ENCODE peak calls at places on chromosome 18, in six cellular contexts. S is IMR-90, M is H9, K is neuronal stem cell, R is H1, N is mesenchymal stem cell. J is an unnamed sample.

GRCh38 chr18:61569176-61569892 is 236.1 kb downstream of the CDH20 start:
- DNase-seq in N (peak; percentile 71), K (no peak), S (peak; percentile 80), R (no peak), M (no peak), J (peak; percentile 75)

GRCh38 chr18:4130734-4131719 is 324.1 kb downstream of the DLGAP1 start:
- DNase-seq in M (no peak), S (no peak), N (no peak), K (no peak), R (no peak), J (peak; percentile 17)

GRCh38 chr18:23032030-23032582 is 99.0 kb downstream of the RBBP8 start:
- DNase-seq in N (peak; percentile 81), R (no peak), M (no peak), K (no peak), S (peak; percentile 83), J (peak; percentile 88)

GRCh38 chr18:56453576-56453975 is 184.8 kb downstream of the TXNL1 start:
- DNase-seq in K (no peak), M (no peak), N (no peak), S (no peak), R (no peak), J (no peak)

GRCh38 chr18:60249388-60249787 is 123.2 kb downstream of the MC4R start:
- DNase-seq in M (no peak), R (no peak), K (no peak), S (no peak), N (no peak), J (no peak)

GRCh38 chr18:3514312-3515216 is 64.6 kb downstream of the TGIF1 start:
- DNase-seq in M (no peak), N (no peak), R (no peak), S (no peak), K (no peak), J (peak; percentile 13)

GRCh38 chr18:77129150-77129551 is 3.4 kb downstream of the MBP start:
- DNase-seq in K (no peak), M (no peak), R (no peak), N (peak; percentile 78), S (peak; percentile 68), J (no peak)

GRCh38 chr18:26454616-26455015 is 93.7 kb downstream of the KCTD1 start:
- DNase-seq in R (no peak), S (no peak), K (no peak), N (no peak), M (no peak), J (no peak)

GRCh38 chr18:3463052-3463451 is 13.1 kb downstream of the TGIF1 start:
- DNase-seq in K (no peak), S (peak; percentile 56), R (no peak), N (no peak), M (no peak), J (no peak)

GRCh38 chr18:27964811-27965210 is 212.1 kb downstream of the CDH2 start:
- DNase-seq in R (no peak), K (no peak), N (no peak), S (peak; percentile 4), M (no peak), J (peak; percentile 83)

GRCh38 chr18:53219853-53220252 is 879.9 kb downstream of the DCC start:
- DNase-seq in M (no peak), N (no peak), K (no peak), R (no peak), S (no peak), J (no peak)

DNA sequence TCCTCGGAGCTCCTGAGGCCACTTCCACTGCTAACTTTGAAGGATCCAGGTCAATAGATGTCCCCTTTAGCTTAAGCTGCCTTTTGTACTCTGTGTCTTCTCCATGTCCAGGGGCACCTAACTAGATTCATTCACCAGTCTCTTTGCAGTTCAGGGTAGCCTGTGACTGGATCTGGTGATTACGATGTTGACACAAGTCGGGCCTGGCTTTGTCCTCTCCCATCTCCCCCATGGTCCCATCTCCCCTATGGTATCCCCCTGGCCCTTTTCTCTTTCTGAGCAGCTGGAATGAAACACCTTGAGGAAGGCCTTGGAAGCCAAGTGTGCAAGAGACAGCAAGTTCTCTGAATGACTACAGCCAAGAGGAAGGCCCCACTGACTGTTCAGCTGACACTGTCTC is 417.9 kb upstream of the SMIM21 start:
- DNase-seq in R (no peak), S (no peak), N (no peak), K (no peak), M (no peak), J (no peak)
- H2BK120ac ChIP-seq in R (no peak overlapping the region), S (no peak overlapping the region), N (no peak overlapping the region), K (no peak overlapping the region), M (no peak overlapping the region), J (no peak overlapping the region)

DNA sequence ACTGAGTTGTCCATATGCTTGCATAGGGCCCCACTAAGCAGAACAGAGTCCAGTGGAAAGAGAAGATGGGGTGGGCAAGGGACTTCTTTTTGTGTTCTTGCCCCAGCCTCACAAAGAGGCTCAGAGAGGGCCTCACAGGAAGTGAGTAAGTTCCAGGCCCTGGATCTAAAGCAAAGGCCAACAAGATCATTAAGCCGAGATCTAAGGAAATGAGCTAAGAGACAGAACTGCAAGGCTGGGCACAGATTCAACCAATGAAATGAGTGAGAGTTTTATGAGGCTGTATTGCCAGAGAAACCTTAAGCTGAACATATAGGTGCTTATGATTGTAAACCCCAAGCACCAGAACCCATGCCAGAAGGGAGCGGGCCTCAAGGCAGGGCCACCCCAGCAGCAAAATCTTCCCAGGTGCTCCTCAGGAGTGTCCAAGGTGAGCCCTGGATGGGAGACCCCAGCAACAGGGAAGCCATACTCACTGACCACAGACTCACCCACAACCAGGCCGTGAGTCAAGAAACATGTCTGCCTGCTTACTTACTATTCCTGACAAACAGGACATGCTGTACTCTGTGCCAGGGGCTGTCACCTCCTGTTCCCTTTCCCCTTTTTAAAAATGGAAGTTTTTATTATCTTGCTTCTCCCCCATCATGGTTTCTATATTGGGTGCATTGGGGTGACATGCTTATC is 40.2 kb downstream of the SLC14A1 start:
- DNase-seq in N (no peak), M (no peak), S (peak; percentile 67), K (no peak), R (no peak), J (no peak)
- H3K27ac ChIP-seq in N (no peak overlapping the region), M (no peak overlapping the region), S (peak overlapping the region; percentile 26), K (no peak overlapping the region), R (no peak overlapping the region), J (no peak overlapping the region)

GRCh38 chr18:9782073-9782857 is 74.2 kb downstream of the RAB31 start:
- DNase-seq in M (no peak), N (peak; percentile 95), K (no peak), R (no peak), S (peak; percentile 96), J (peak; percentile 69)
- H3K4ac ChIP-seq in M (no peak overlapping the region), N (peak overlapping the region; percentile 34), K (no peak overlapping the region), R (no peak overlapping the region), S (peak overlapping the region; percentile 77), J (no peak overlapping the region)

DNA sequence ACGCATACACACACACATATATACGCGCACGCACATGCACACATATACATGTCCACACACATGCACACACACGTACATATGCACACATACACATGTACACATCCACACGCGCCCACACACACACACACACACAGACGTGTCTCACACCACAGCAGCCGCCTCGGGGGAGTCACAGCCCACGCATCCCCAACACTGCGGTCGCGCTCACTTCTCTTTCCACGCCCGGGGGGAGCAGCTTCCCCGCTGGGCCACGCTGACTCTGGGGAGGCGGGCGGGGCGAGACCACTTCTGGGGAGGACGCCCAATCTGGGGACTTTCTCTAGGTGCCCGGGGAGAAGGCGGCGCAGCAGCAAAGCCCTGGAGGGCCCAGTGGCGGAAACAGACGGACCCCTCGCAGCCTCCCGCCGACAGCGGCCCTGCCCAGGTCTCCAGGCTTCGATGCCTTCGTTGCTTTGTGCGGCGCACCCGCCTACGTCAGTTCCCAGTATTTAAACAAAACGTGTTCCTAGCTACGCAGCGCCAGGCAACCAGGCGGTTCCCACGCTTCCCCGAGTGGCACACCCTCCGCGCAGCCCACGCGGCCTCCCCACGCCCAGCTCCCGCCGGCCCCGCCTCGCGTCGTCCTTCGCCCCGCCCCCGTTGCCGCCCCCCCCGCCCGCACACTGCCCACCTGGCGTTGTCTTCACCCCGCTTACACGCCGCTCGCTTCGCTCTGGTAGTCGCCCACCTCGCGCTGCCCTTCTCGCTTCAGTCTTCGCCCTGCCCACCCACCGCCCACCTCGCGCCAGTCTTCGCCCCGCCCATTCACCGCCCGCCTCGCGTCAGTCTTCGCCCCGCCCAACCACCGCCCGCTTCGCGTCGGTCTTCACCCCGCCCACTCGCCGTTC is 810 bp upstream of the RBFA start:
- DNase-seq in K (no peak), N (peak; percentile 96), S (peak; percentile 44), R (peak; percentile 9), M (peak; percentile 98), J (no peak)
- H2BK120ac ChIP-seq in K (no peak overlapping the region), N (peak overlapping the region; percentile 55), S (peak overlapping the region; percentile 11), R (no peak overlapping the region), M (no peak overlapping the region), J (no peak overlapping the region)

J was measured in mesendoderm.